ENCODE peak calls at places on chromosomes 2 and 18, in four cellular contexts. One of them, this sample, is unnamed.

GRCh38 chr2:136582631-136583205 is 182.6 kb upstream of the THSD7B start:
- DNase-seq in NCI-H510A: no peak
- DNase-seq in EL: no peak
- DNase-seq in stimulated activated CD4-positive, alpha-beta T cell treated with anti-CD3 and anti-CD28 coated beads, Interleukin-15, amount 100 ng/mL, for 48 hours: no peak
- DNase-seq in this sample: no peak

GRCh38 chr2:10428936-10429335 is 19.2 kb downstream of the ODC1 start:
- DNase-seq in NCI-H510A: no peak
- DNase-seq in EL: no peak
- DNase-seq in stimulated activated CD4-positive, alpha-beta T cell treated with anti-CD3 and anti-CD28 coated beads, Interleukin-15, amount 100 ng/mL, for 48 hours: no peak
- DNase-seq in this sample: no peak

GRCh38 chr2:152594792-152595191 is 122.5 kb downstream of the PRPF40A start:
- DNase-seq in NCI-H510A: no peak
- DNase-seq in EL: no peak
- DNase-seq in stimulated activated CD4-positive, alpha-beta T cell treated with anti-CD3 and anti-CD28 coated beads, Interleukin-15, amount 100 ng/mL, for 48 hours: no peak
- DNase-seq in this sample: no peak

GRCh38 chr18:47184419-47185050 is 8.4 kb upstream of the IER3IP1 start:
- DNase-seq in NCI-H510A: peak; percentile 55
- DNase-seq in EL: peak; percentile 13
- DNase-seq in stimulated activated CD4-positive, alpha-beta T cell treated with anti-CD3 and anti-CD28 coated beads, Interleukin-15, amount 100 ng/mL, for 48 hours: no peak
- DNase-seq in this sample: peak; percentile 82

GRCh38 chr2:239716536-239717318 is 308.4 kb downstream of the NDUFA10 start:
- DNase-seq in NCI-H510A: no peak
- DNase-seq in EL: no peak
- DNase-seq in stimulated activated CD4-positive, alpha-beta T cell treated with anti-CD3 and anti-CD28 coated beads, Interleukin-15, amount 100 ng/mL, for 48 hours: no peak
- DNase-seq in this sample: no peak

GRCh38 chr2:5908030-5908429 is 215.8 kb downstream of the SOX11 start:
- DNase-seq in NCI-H510A: no peak
- DNase-seq in EL: no peak
- DNase-seq in stimulated activated CD4-positive, alpha-beta T cell treated with anti-CD3 and anti-CD28 coated beads, Interleukin-15, amount 100 ng/mL, for 48 hours: no peak
- DNase-seq in this sample: no peak

GRCh38 chr2:37832590-37833197 is 92.4 kb upstream of the RMDN2 start:
- DNase-seq in NCI-H510A: peak; percentile 58
- DNase-seq in EL: peak; percentile 85
- DNase-seq in stimulated activated CD4-positive, alpha-beta T cell treated with anti-CD3 and anti-CD28 coated beads, Interleukin-15, amount 100 ng/mL, for 48 hours: peak; percentile 51
- DNase-seq in this sample: peak; percentile 83

GRCh38 chr18:48993586-48993985 is 42.8 kb upstream of the SMAD7 start:
- DNase-seq in NCI-H510A: no peak
- DNase-seq in EL: peak; percentile 29
- DNase-seq in stimulated activated CD4-positive, alpha-beta T cell treated with anti-CD3 and anti-CD28 coated beads, Interleukin-15, amount 100 ng/mL, for 48 hours: no peak
- DNase-seq in this sample: no peak

GRCh38 chr2:29878898-29879297 is 42.5 kb downstream of the ALK start:
- DNase-seq in NCI-H510A: no peak
- DNase-seq in EL: peak; percentile 55
- DNase-seq in stimulated activated CD4-positive, alpha-beta T cell treated with anti-CD3 and anti-CD28 coated beads, Interleukin-15, amount 100 ng/mL, for 48 hours: no peak
- DNase-seq in this sample: no peak

GRCh38 chr18:79664525-79665125 is 15.0 kb upstream of the CTDP1 start:
- DNase-seq in NCI-H510A: no peak
- DNase-seq in EL: peak; percentile 67
- DNase-seq in stimulated activated CD4-positive, alpha-beta T cell treated with anti-CD3 and anti-CD28 coated beads, Interleukin-15, amount 100 ng/mL, for 48 hours: no peak
- DNase-seq in this sample: no peak

GRCh38 chr2:71681626-71682025 is 228.3 kb downstream of the DYSF start:
- DNase-seq in NCI-H510A: no peak
- DNase-seq in EL: no peak
- DNase-seq in stimulated activated CD4-positive, alpha-beta T cell treated with anti-CD3 and anti-CD28 coated beads, Interleukin-15, amount 100 ng/mL, for 48 hours: no peak
- DNase-seq in this sample: no peak